ENCODE peak calls at places on chromosomes 2 and 18, in ten cellular contexts. F is GM12865, N is foreskin fibroblast, U is HCT116, C is HFFc6, I is upper lobe of right lung, V is dorsolateral prefrontal cortex, Y is Panc1, H is epithelial cell of esophagus, G is nephron progenitor cell. E is an unnamed sample.

GRCh38 chr2:98465456-98466201 is 21.0 kb downstream of the INPP4A start:
- DNase-seq in F (peak; percentile 97), N (no peak), U (no peak), C (no peak), I (peak; percentile 87), V (no peak), Y (no peak), H (peak; percentile 53), G (no peak), E (peak; percentile 81)

GRCh38 chr2:8441986-8442385 is 239.9 kb upstream of the ID2 start:
- DNase-seq in F (peak; percentile 50), N (no peak), U (no peak), C (no peak), I (no peak), V (no peak), Y (no peak), H (no peak), G (no peak), E (no peak)

GRCh38 chr2:112529751-112530150 is 12.5 kb upstream of the POLR1B start:
- DNase-seq in F (no peak), N (no peak), U (no peak), C (no peak), I (no peak), V (no peak), Y (no peak), H (no peak), G (no peak), E (no peak)

GRCh38 chr18:73848656-73849055 is 299.0 kb downstream of the FBXO15 start:
- DNase-seq in F (no peak), N (peak; percentile 69), U (no peak), C (peak; percentile 61), I (no peak), V (no peak), Y (no peak), H (peak; percentile 14), G (no peak), E (no peak)

GRCh38 chr2:444937-445884 is 157.3 kb upstream of the ALKAL2 start:
- DNase-seq in F (no peak), N (no peak), U (no peak), C (no peak), I (no peak), V (no peak), Y (no peak), H (no peak), G (no peak), E (peak; percentile 67)

GRCh38 chr18:57027190-57027708 is 119.6 kb upstream of the BOD1L2 start:
- DNase-seq in F (no peak), N (no peak), U (no peak), C (no peak), I (no peak), V (no peak), Y (no peak), H (no peak), G (no peak), E (no peak)

GRCh38 chr2:112024246-112024645 is 30.8 kb upstream of the TMEM87B start:
- DNase-seq in F (no peak), N (no peak), U (no peak), C (no peak), I (no peak), V (no peak), Y (no peak), H (no peak), G (no peak), E (no peak)

GRCh38 chr2:216216951-216217903 is 108.1 kb downstream of the XRCC5 start:
- DNase-seq in F (peak; percentile 53), N (peak; percentile 61), U (no peak), C (peak; percentile 79), I (no peak), V (no peak), Y (peak; percentile 81), H (peak; percentile 33), G (no peak), E (peak; percentile 34)

GRCh38 chr2:12074126-12074883 is 327.9 kb downstream of the LPIN1 start:
- DNase-seq in F (peak; percentile 91), N (no peak), U (no peak), C (no peak), I (no peak), V (no peak), Y (no peak), H (no peak), G (no peak), E (peak; percentile 9)

GRCh38 chr2:60461421-60462108 is 91.9 kb downstream of the BCL11A start:
- DNase-seq in F (no peak), N (no peak), U (no peak), C (no peak), I (no peak), V (no peak), Y (no peak), H (no peak), G (no peak), E (no peak)

GRCh38 chr2:236127010-236127409 is 41.2 kb downstream of the GBX2 start:
- DNase-seq in F (no peak), N (no peak), U (no peak), C (no peak), I (peak; percentile 29), V (no peak), Y (no peak), H (no peak), G (no peak), E (no peak)

GRCh38 chr2:84905181-84906107 is at the start of gene TMSB10:
- DNase-seq in F (peak; percentile 94), N (peak; percentile 86), U (no peak), C (peak; percentile 88), I (peak; percentile 94), V (peak; percentile 83), Y (no peak), H (peak; percentile 84), G (peak; percentile 93), E (peak; percentile 91)
- TF ChIP-seq CTCF in F (peak; percentile 28), N (no peak), U (no peak), C (peak; percentile 59), I (peak; percentile 17), V (peak; percentile 75), Y (no peak), H (no peak), G (no peak), E (no peak)

GRCh38 chr18:25335676-25336075 is 16.3 kb downstream of the ZNF521 start:
- DNase-seq in F (no peak), N (no peak), U (no peak), C (no peak), I (no peak), V (no peak), Y (no peak), H (no peak), G (no peak), E (no peak)

GRCh38 chr18:25335062-25335461 is 16.9 kb downstream of the ZNF521 start:
- DNase-seq in F (no peak), N (no peak), U (no peak), C (no peak), I (no peak), V (no peak), Y (no peak), H (no peak), G (no peak), E (no peak)

GRCh38 chr18:25329783-25330182 is 22.2 kb downstream of the ZNF521 start:
- DNase-seq in F (no peak), N (no peak), U (no peak), C (no peak), I (no peak), V (no peak), Y (no peak), H (no peak), G (no peak), E (no peak)

GRCh38 chr18:25332002-25332401 is 20.0 kb downstream of the ZNF521 start:
- DNase-seq in F (no peak), N (no peak), U (no peak), C (no peak), I (no peak), V (no peak), Y (no peak), H (no peak), G (no peak), E (no peak)

DNA sequence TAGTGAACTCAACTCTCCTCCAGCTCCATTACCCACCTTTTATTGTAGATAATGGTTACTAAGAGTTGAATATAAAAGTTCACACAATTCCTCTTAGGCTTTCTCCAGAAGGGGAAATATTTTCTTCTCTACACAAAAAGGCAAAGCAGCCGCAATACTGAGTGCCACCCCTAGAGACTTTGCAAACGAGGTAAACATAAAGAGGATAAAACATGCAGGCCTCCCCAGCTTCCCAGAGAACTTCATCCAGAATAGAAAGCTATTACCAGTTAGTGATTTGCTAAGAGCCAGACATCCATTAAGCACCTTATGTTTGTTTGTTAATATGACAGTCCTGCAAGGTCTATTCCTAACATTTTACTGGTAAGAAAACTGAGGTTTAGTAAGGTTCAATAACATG is 17.4 kb downstream of the ZNF521 start:
- DNase-seq in F (no peak), N (no peak), U (no peak), C (no peak), I (no peak), V (no peak), Y (no peak), H (no peak), G (no peak), E (no peak)
- TF ChIP-seq CTCF in F (no peak), N (peak; percentile 2), U (peak; percentile 7), C (peak; percentile 21), I (no peak), V (no peak), Y (no peak), H (no peak), G (peak; percentile 28), E (no peak)

GRCh38 chr2:232438951-232439757 is 16.8 kb upstream of the ALPI start:
- DNase-seq in F (peak; percentile 33), N (no peak), U (no peak), C (no peak), I (peak; percentile 66), V (no peak), Y (no peak), H (peak; percentile 32), G (peak; percentile 65), E (no peak)
- TF ChIP-seq CTCF in F (peak; percentile 32), N (peak; percentile 18), U (peak; percentile 33), C (peak; percentile 89), I (peak; percentile 57), V (peak; percentile 71), Y (peak; percentile 82), H (peak; percentile 32), G (peak; percentile 62), E (peak; percentile 67)

GRCh38 chr2:219273887-219274391 is 5.2 kb upstream of the DNAJB2 start:
- DNase-seq in F (no peak), N (no peak), U (peak; percentile 72), C (peak; percentile 51), I (peak; percentile 68), V (no peak), Y (no peak), H (peak; percentile 99), G (no peak), E (no peak)

GRCh38 chr2:219272351-219272750 is 6.8 kb upstream of the DNAJB2 start:
- DNase-seq in F (no peak), N (no peak), U (no peak), C (no peak), I (peak; percentile 40), V (no peak), Y (no peak), H (no peak), G (no peak), E (no peak)

GRCh38 chr2:219271021-219271420 is 8.1 kb upstream of the DNAJB2 start:
- DNase-seq in F (no peak), N (no peak), U (no peak), C (no peak), I (no peak), V (no peak), Y (no peak), H (no peak), G (no peak), E (no peak)

GRCh38 chr2:219272995-219273394 is 6.2 kb upstream of the DNAJB2 start:
- DNase-seq in F (no peak), N (no peak), U (no peak), C (peak; percentile 16), I (peak; percentile 15), V (no peak), Y (no peak), H (no peak), G (no peak), E (no peak)

GRCh38 chr2:219274392-219274921 is 4.7 kb upstream of the DNAJB2 start:
- DNase-seq in F (no peak), N (peak; percentile 74), U (peak; percentile 64), C (peak; percentile 87), I (peak; percentile 63), V (no peak), Y (peak; percentile 60), H (peak; percentile 97), G (no peak), E (no peak)
- TF ChIP-seq CTCF in F (no peak), N (no peak), U (no peak), C (no peak), I (no peak), V (no peak), Y (no peak), H (peak; percentile 9), G (no peak), E (no peak)

E was measured in activated CD8-positive, alpha-beta T cell treated with anti-CD3 and anti-CD28 coated beads for 36 hours.